ENCODE peak calls at places on chromosome 9, in four cellular contexts. E is uterus, L is Peyer's patch, G is NB4. B is an unnamed sample.

GRCh38 chr9:116232425-116233159 is 79.0 kb downstream of the PAPPA start:
- DNase-seq in G (no peak), E (no peak), L (no peak), B (no peak)

GRCh38 chr9:13125261-13125660 is 154.2 kb downstream of the MPDZ start:
- DNase-seq in G (no peak), E (no peak), L (no peak), B (no peak)

GRCh38 chr9:83721509-83721908 is 13.8 kb upstream of the UBQLN1 start:
- DNase-seq in G (no peak), L (no peak), E (no peak), B (no peak)

GRCh38 chr9:127897194-127897692 is 2.2 kb downstream of the ST6GALNAC6 start:
- DNase-seq in L (peak), E (peak), G (peak), B (peak)

GRCh38 chr9:124300312-124300711 is 42.6 kb downstream of the NEK6 start:
- DNase-seq in E (no peak), L (no peak), G (no peak), B (no peak)

GRCh38 chr9:91379461-91379860 is 17.7 kb upstream of the AUH start:
- DNase-seq in L (no peak), E (no peak), G (no peak), B (no peak)

GRCh38 chr9:129597355-129598088 is 23.4 kb downstream of the C9orf50 start:
- DNase-seq in L (peak), G (no peak), E (peak), B (no peak)

GRCh38 chr9:2727966-2728613 is 10.8 kb downstream of the KCNV2 start:
- DNase-seq in L (no peak), E (peak), G (peak), B (peak)

GRCh38 chr9:81666123-81666522 is 23.2 kb downstream of the TLE1 start:
- DNase-seq in E (no peak), G (no peak), L (no peak), B (no peak)

GRCh38 chr9:114914139-114914538 is 16.3 kb downstream of the TNFSF8 start:
- DNase-seq in E (no peak), G (peak), L (no peak), B (no peak)

GRCh38 chr9:16526380-16526779 is 344.1 kb downstream of the BNC2 start:
- DNase-seq in G (no peak), E (no peak), L (no peak), B (no peak)

GRCh38 chr9:89461302-89461701 is 36.6 kb downstream of the SEMA4D start:
- DNase-seq in L (no peak), G (peak), E (no peak), B (peak)

GRCh38 chr9:33164138-33164809 is 2.9 kb downstream of the B4GALT1 start:
- DNase-seq in E (no peak), G (no peak), L (peak), B (peak)

GRCh38 chr9:74770508-74771261 is 117.0 kb downstream of the TRPM6 start:
- DNase-seq in E (no peak), L (peak), G (peak), B (peak)

GRCh38 chr9:126927419-126927818 is 12.8 kb downstream of the RALGPS1 start:
- DNase-seq in L (no peak), G (no peak), E (no peak), B (no peak)

GRCh38 chr9:34993502-34994428 is 4.2 kb downstream of the DNAJB5 start:
- DNase-seq in G (peak), L (peak), E (peak), B (no peak)

GRCh38 chr9:75988663-75989062 is 98.2 kb downstream of the PCSK5 start:
- DNase-seq in L (no peak), E (no peak), G (no peak), B (no peak)

GRCh38 chr9:36319806-36320205 is 61.6 kb upstream of the GNE start:
- DNase-seq in E (no peak), G (no peak), L (no peak), B (no peak)

GRCh38 chr9:113387560-113388230 is 10.9 kb upstream of the HDHD3 start:
- DNase-seq in L (peak), G (no peak), E (no peak), B (no peak)

GRCh38 chr9:123339666-123340414 is 16.2 kb upstream of the CRB2 start:
- DNase-seq in E (no peak), G (peak), L (peak), B (peak)

GRCh38 chr9:3912260-3912659 is 386.5 kb upstream of the RFX3 start:
- DNase-seq in E (no peak), G (no peak), L (no peak), B (no peak)

GRCh38 chr9:123282343-123283047 is 14.1 kb upstream of the STRBP start:
- DNase-seq in G (no peak), E (peak), L (peak), B (no peak)

GRCh38 chr9:124297553-124297905 is 39.8 kb downstream of the NEK6 start:
- DNase-seq in E (peak), G (no peak), L (peak), B (no peak)

GRCh38 chr9:89601856-89602562 is 2.8 kb upstream of the GADD45G start:
- DNase-seq in G (no peak), E (peak), L (peak), B (no peak)

GRCh38 chr9:93950619-93951601 is 4.2 kb downstream of the BARX1 start:
- DNase-seq in L (no peak), G (peak), E (no peak), B (no peak)

GRCh38 chr9:12658531-12659209 is 34.5 kb upstream of the TYRP1 start:
- DNase-seq in L (no peak), E (no peak), G (no peak), B (no peak)

GRCh38 chr9:78695521-78695920 is 398.6 kb downstream of the PSAT1 start:
- DNase-seq in E (no peak), L (no peak), G (peak), B (no peak)

GRCh38 chr9:110257097-110257955 is 1.0 kb upstream of the TXN start:
- DNase-seq in L (peak), G (peak), E (peak), B (peak)

GRCh38 chr9:109118802-109119438 is 827 bp downstream of the TMEM245 start:
- DNase-seq in E (no peak), G (peak), L (no peak), B (peak)

GRCh38 chr9:130896233-130897012 is at the start of gene QRFP:
- DNase-seq in L (no peak), G (no peak), E (no peak), B (no peak)

GRCh38 chr9:33452828-33453271 is 5.5 kb upstream of the AQP3 start:
- DNase-seq in G (peak), L (peak), E (no peak), B (peak)

GRCh38 chr9:19800884-19801283 is 12.0 kb upstream of the SLC24A2 start:
- DNase-seq in G (no peak), L (no peak), E (no peak), B (no peak)

GRCh38 chr9:77848897-77849296 is 182.7 kb downstream of the GNAQ start:
- DNase-seq in L (peak), G (peak), E (peak), B (no peak)

GRCh38 chr9:5787759-5788329 is 45.1 kb downstream of the ERMP1 start:
- DNase-seq in G (no peak), E (no peak), L (no peak), B (no peak)

GRCh38 chr9:5789489-5789888 is 43.4 kb downstream of the ERMP1 start:
- DNase-seq in L (no peak), G (peak), E (no peak), B (no peak)

GRCh38 chr9:5790923-5791322 is 42.0 kb downstream of the ERMP1 start:
- DNase-seq in L (no peak), E (no peak), G (peak), B (no peak)

GRCh38 chr9:5793812-5794211 is 39.1 kb downstream of the ERMP1 start:
- DNase-seq in L (no peak), E (no peak), G (no peak), B (no peak)

DNA sequence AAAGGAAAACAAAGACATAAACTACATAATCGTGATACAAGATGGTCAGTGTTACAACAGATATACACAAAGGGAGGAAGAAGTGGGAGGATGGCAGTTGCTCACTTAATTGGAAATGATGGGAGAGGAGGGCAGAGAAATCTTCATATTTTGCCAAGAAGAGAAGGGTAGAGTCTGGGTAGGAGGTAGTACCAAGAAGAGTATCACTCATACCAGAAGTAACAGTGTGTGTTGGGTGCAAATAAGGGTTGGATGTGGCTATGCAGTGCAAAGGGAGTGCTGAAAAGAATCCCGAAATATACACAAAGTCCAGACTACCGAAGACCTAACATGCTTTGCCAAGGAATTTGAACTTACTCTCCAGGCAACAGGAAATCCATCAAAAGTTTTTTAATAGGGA is 41.0 kb downstream of the ERMP1 start:
- DNase-seq in E (no peak), L (no peak), G (no peak), B (no peak)
- TF ChIP-seq POLR2A in E (no peak), L (no peak), G (no peak), B (no peak)

DNA sequence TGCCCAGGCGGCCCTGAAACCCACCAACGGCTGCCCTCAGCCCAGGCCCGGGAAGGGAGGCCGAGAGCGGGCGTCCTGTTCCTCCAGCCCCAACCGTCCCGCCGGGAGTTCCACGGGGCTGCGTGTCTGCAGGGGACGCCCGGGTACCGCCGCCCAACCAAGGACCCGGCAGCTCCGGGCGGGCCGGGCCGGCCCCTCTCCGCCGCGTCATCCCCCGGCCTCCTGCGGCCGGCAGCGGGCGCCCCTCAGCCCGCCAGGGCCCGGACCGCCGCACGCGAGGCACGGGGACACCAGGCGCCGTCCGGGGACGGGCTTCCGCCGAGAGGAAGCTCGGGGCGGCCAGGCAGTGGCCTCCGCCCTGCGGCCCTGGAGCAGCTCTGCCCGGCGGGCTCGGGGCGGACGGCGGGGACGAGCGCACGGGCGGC is 432 bp downstream of the FBXW5 start:
- DNase-seq in E (no peak), G (no peak), L (no peak), B (no peak)
- TF ChIP-seq POLR2A in E (no peak), G (no peak), L (no peak), B (no peak)

GRCh38 chr9:134326754-134327526 is 685 bp downstream of the RXRA start:
- DNase-seq in G (peak), L (no peak), E (no peak), B (peak)
- TF ChIP-seq POLR2A in G (no peak), L (no peak), E (no peak), B (no peak)

DNA sequence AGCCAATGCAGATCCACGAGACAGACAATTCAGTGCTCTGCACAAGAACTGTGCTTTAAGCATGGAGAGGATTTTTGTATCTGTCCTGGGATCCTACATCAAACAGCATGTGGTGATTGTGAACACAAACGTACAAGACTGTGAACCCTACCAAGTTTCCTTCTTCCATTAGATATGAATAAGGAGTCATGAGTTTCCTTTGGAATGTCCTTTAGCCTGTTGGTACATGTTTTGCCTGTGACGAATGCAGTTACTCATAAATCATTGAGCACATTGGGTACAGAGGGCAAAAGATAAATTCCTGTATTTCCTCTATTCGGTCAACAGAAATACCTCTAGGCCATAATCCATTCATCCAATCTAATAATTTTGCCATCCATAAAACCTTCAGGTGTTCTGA is 61.5 kb downstream of the FXN start:
- DNase-seq in L (no peak), G (no peak), E (no peak), B (no peak)
- TF ChIP-seq POLR2A in L (no peak), G (no peak), E (no peak), B (no peak)

DNA sequence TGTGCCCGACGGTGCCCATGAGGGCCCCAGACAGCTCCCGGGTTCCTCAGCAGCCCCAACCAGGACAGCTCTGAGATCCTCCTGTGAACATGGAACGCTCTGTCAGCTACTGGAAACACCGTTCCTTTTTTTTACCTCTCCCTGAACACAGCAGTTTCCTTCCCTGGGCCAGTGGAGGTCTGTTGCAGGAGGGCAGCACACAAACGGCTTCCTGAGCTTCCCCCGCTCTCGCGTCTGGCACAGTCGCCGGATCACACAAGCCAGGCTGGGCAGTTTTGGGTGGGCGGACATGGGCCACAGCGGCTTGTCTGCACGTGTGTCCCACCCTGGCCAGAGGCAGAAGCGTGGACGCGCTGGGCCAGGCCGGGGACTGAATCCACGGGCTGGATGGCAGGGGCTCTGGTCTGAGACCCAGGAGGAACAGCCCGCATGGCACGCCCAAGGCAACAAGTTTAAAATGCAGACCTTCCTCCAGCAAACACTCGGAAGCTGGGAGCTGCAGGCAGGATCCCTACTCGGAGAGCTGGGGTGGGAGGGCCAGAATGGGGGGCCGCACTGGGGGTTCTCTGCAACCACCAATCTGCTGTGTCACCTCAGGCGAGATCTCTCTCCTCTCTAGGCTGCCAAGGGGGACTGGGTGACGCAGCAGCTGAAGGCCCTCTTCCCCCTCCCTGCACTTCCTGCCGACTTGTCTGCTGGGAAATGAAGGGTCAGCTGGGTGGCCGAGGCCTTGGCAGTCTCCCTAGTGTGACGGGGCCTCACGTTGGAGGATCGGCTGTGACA is 106.9 kb upstream of the SARDH start:
- DNase-seq in G (peak), E (peak), L (peak), B (no peak)
- TF ChIP-seq POLR2A in G (no peak), E (no peak), L (no peak), B (no peak)

GRCh38 chr9:106862946-106863740 is at the start of gene ZNF462:
- DNase-seq in G (no peak), E (peak), L (no peak), B (no peak)
- TF ChIP-seq POLR2A in G (no peak), E (peak), L (no peak), B (no peak)

GRCh38 chr9:125706661-125707539 is at the start of gene MAPKAP1:
- DNase-seq in E (peak), L (peak), G (peak), B (peak)
- TF ChIP-seq POLR2A in E (peak), L (peak), G (peak), B (peak)

DNA sequence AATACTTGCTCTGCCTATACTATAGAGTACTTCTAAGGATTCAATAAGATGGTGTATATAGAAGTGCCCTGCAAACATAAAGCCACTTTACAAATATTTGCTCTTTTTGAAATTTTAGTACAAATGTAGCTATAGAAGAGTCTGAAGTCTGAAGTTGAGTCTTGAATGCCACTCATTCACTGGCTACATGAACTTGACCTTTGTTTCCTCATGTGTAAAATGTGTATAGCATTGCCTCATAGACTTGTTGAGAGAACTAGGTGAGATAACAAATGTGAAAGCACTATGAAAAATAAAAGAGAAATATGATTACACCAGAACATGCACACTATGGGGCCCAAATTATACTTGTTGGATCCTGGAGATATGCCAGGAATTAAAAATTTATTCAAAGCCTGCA is 244.7 kb downstream of the SEC61B start:
- DNase-seq in L (no peak), E (no peak), G (no peak), B (no peak)
- TF ChIP-seq POLR2A in L (no peak), E (no peak), G (no peak), B (no peak)

DNA sequence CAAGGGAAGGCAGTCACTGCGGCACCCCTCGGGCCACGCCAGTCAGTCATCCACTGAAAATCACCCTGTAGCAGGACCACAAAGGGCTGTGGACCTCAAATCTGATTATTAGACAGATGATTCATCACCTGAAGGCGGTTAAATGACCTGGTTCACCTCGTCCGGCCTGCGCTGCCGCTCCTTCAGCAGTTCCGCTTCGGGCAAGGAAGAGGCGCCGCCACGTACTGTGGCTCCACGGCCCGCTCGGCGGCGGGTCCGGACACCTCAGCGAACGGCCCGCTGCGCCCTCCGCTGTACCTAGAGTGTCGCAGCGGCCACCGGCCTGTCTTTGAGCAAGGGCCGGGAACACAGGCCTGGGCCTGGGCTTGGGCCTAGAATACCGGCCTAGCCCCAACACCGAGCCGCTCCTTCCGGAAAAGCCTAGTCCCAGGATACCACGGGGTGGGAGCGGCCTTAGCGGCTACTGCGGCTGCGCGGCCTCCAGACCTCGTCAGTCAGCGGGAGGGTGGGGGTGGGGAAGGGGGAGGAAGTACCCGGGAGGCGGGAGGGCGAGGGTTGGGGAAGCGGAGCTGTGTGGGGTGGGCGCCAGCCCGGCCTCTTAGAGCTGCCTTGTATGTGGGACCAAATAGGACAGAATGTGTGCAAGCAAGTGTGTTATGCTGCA is at the start of gene KLHL9:
- DNase-seq in G (peak), L (peak), E (peak), B (peak)
- TF ChIP-seq POLR2A in G (peak), L (peak), E (peak), B (peak)

B was measured in erythroblast.